ENCODE peak calls at places on chromosomes 2 and 18, in nine cellular contexts. W is DMS153, J is GM19239, K is ACHN, F is AG08395, B is NCI-H1092 treated with DMSO at 0.1 percent for 48 hours, G is GM13976, R is midbrain, Y is ovary. N is an unnamed sample.

GRCh38 chr2:160269365-160269764 is 69.3 kb upstream of the ITGB6 start:
- DNase-seq in W (no peak), J (no peak), K (peak), F (no peak), B (no peak), G (no peak), R (no peak), Y (peak), N (peak)

GRCh38 chr2:129918604-129919003 is 60.9 kb upstream of the RAB6C start:
- DNase-seq in W (no peak), J (no peak), K (no peak), F (no peak), B (no peak), G (no peak), R (no peak), Y (no peak), N (no peak)

GRCh38 chr2:42196403-42197267 is 27.5 kb downstream of the EML4 start:
- DNase-seq in W (no peak), J (no peak), K (peak), F (peak), B (peak), G (peak), R (peak), Y (peak), N (peak)

GRCh38 chr2:31312898-31313297 is 78.9 kb downstream of the EHD3 start:
- DNase-seq in W (no peak), J (no peak), K (no peak), F (no peak), B (no peak), G (no peak), R (no peak), Y (no peak), N (peak)

GRCh38 chr2:234583331-234583730 is 86.5 kb upstream of the ARL4C start:
- DNase-seq in W (no peak), J (no peak), K (no peak), F (no peak), B (no peak), G (no peak), R (no peak), Y (no peak), N (no peak)

GRCh38 chr2:186573528-186573927 is 16.3 kb upstream of the ITGAV start:
- DNase-seq in W (no peak), J (no peak), K (peak), F (no peak), B (no peak), G (no peak), R (no peak), Y (no peak), N (no peak)

GRCh38 chr2:148817210-148817708 is 57.8 kb upstream of the KIF5C start:
- DNase-seq in W (no peak), J (no peak), K (no peak), F (no peak), B (peak), G (no peak), R (no peak), Y (no peak), N (peak)

GRCh38 chr18:39863916-39864315 is 2091.1 kb upstream of the PIK3C3 start:
- DNase-seq in W (no peak), J (no peak), K (no peak), F (no peak), B (no peak), G (no peak), R (no peak), Y (no peak), N (no peak)

GRCh38 chr2:192128655-192129054 is 66.1 kb downstream of the TMEFF2 start:
- DNase-seq in W (no peak), J (no peak), K (no peak), F (no peak), B (no peak), G (no peak), R (peak), Y (no peak), N (peak)

GRCh38 chr2:127106457-127106997 is 427 bp downstream of the BIN1 start:
- DNase-seq in W (no peak), J (no peak), K (no peak), F (peak), B (no peak), G (peak), R (no peak), Y (no peak), N (no peak)

GRCh38 chr18:21851327-21851961 is 110.9 kb downstream of the MIB1 start:
- DNase-seq in W (no peak), J (no peak), K (no peak), F (peak), B (no peak), G (no peak), R (peak), Y (no peak), N (peak)

GRCh38 chr2:223969315-223969714 is 12.1 kb downstream of the MRPL44 start:
- DNase-seq in W (no peak), J (no peak), K (no peak), F (no peak), B (no peak), G (no peak), R (no peak), Y (no peak), N (no peak)

GRCh38 chr18:12060182-12060870 is 33.3 kb upstream of the ANKRD62 start:
- DNase-seq in W (no peak), J (no peak), K (no peak), F (no peak), B (peak), G (no peak), R (no peak), Y (no peak), N (no peak)

GRCh38 chr2:179393481-179393880 is 128.8 kb upstream of the SESTD1 start:
- DNase-seq in W (no peak), J (no peak), K (no peak), F (no peak), B (no peak), G (no peak), R (no peak), Y (no peak), N (peak)

GRCh38 chr18:44599409-44599808 is 81.3 kb upstream of the SETBP1 start:
- DNase-seq in W (no peak), J (no peak), K (no peak), F (peak), B (peak), G (no peak), R (peak), Y (no peak), N (peak)

GRCh38 chr2:2879776-2880175 is 497.8 kb downstream of the EIPR1 start:
- DNase-seq in W (no peak), J (peak), K (no peak), F (no peak), B (no peak), G (peak), R (no peak), Y (no peak), N (no peak)

GRCh38 chr2:106197878-106198277 is 3.8 kb upstream of the UXS1 start:
- DNase-seq in W (no peak), J (no peak), K (peak), F (peak), B (no peak), G (no peak), R (no peak), Y (no peak), N (peak)

GRCh38 chr2:112121682-112122254 is 16.4 kb upstream of the FBLN7 start:
- DNase-seq in W (no peak), J (no peak), K (peak), F (peak), B (peak), G (peak), R (peak), Y (no peak), N (peak)

GRCh38 chr18:61308009-61308408 is 25.2 kb upstream of the CDH20 start:
- DNase-seq in W (no peak), J (no peak), K (no peak), F (no peak), B (peak), G (no peak), R (no peak), Y (no peak), N (peak)

GRCh38 chr2:241035142-241035817 is 36.9 kb downstream of the SNED1 start:
- DNase-seq in W (no peak), J (no peak), K (no peak), F (no peak), B (no peak), G (no peak), R (no peak), Y (no peak), N (no peak)

GRCh38 chr2:60819155-60819862 is 62.1 kb upstream of the REL start:
- DNase-seq in W (no peak), J (no peak), K (no peak), F (no peak), B (no peak), G (no peak), R (no peak), Y (no peak), N (no peak)

GRCh38 chr2:30265441-30266015 is 34.2 kb downstream of the LBH start:
- DNase-seq in W (no peak), J (no peak), K (no peak), F (peak), B (no peak), G (no peak), R (no peak), Y (no peak), N (peak)

GRCh38 chr2:74191596-74192380 is 6.6 kb upstream of the MTHFD2 start:
- DNase-seq in W (no peak), J (no peak), K (no peak), F (no peak), B (peak), G (no peak), R (no peak), Y (no peak), N (no peak)

GRCh38 chr18:75088622-75089211 is 120.2 kb downstream of the PTGR3 start:
- DNase-seq in W (no peak), J (no peak), K (no peak), F (no peak), B (no peak), G (no peak), R (no peak), Y (no peak), N (no peak)